ENCODE peak calls at places on chromosomes 4 and X, in ten cellular contexts. V is foreskin fibroblast, Z is spleen, F is nephron progenitor cell, I is mesothelial cell of epicardium, J is cardiac fibroblast, W is SK-N-SH, S is BJ, P is chondrocyte, B is ovary. E is an unnamed sample.

GRCh38 chrX:13994104-13994503 is 35.6 kb downstream of the GEMIN8 start:
- DNase-seq in W (no peak), J (no peak), B (no peak), P (no peak), S (no peak), Z (no peak), F (no peak), V (no peak), I (no peak), E (no peak)

GRCh38 chrX:8235026-8235425 is 64.0 kb upstream of the VCX2 start:
- DNase-seq in W (no peak), B (no peak), Z (no peak), F (no peak), S (no peak), P (no peak), I (no peak), J (peak; percentile 10), V (no peak), E (no peak)

GRCh38 chr4:41124916-41125548 is 89.3 kb downstream of the APBB2 start:
- DNase-seq in S (no peak), P (no peak), J (no peak), W (no peak), V (no peak), Z (no peak), F (no peak), B (no peak), I (no peak), E (no peak)

GRCh38 chrX:2511326-2511725 is 10.6 kb upstream of the DHRSX start:
- DNase-seq in W (no peak), J (no peak), I (no peak), B (no peak), V (no peak), Z (no peak), S (no peak), P (no peak), F (no peak), E (no peak)

GRCh38 chr4:162061214-162061613 is 102.6 kb downstream of the FSTL5 start:
- DNase-seq in W (no peak), J (no peak), P (no peak), Z (no peak), V (no peak), F (no peak), S (no peak), I (no peak), B (no peak), E (no peak)

GRCh38 chrX:155819966-155820491 is 61.1 kb upstream of the VAMP7 start:
- DNase-seq in B (peak; percentile 52), V (peak; percentile 61), I (peak; percentile 42), J (peak; percentile 88), P (no peak), F (peak; percentile 44), Z (no peak), S (peak; percentile 38), W (peak; percentile 49), E (peak; percentile 63)

GRCh38 chr4:51894246-51894645 is 51.3 kb downstream of the DCUN1D4 start:
- DNase-seq in B (no peak), W (no peak), P (no peak), F (no peak), J (peak; percentile 44), V (no peak), S (no peak), Z (no peak), I (no peak), E (no peak)

GRCh38 chrX:40720386-40720785 is 15.0 kb downstream of the MED14 start:
- DNase-seq in S (no peak), B (no peak), F (no peak), V (no peak), P (no peak), Z (no peak), I (no peak), J (no peak), W (no peak), E (no peak)

GRCh38 chr4:110854021-110854678 is 231.3 kb upstream of the PITX2 start:
- DNase-seq in P (no peak), V (peak; percentile 89), Z (no peak), S (no peak), J (peak; percentile 88), I (no peak), W (no peak), F (no peak), B (no peak), E (peak; percentile 45)

GRCh38 chrX:39258331-39258730 is 457.1 kb downstream of the MID1IP1 start:
- DNase-seq in J (no peak), I (no peak), F (no peak), B (no peak), V (no peak), Z (no peak), P (no peak), W (no peak), S (no peak), E (no peak)

DNA sequence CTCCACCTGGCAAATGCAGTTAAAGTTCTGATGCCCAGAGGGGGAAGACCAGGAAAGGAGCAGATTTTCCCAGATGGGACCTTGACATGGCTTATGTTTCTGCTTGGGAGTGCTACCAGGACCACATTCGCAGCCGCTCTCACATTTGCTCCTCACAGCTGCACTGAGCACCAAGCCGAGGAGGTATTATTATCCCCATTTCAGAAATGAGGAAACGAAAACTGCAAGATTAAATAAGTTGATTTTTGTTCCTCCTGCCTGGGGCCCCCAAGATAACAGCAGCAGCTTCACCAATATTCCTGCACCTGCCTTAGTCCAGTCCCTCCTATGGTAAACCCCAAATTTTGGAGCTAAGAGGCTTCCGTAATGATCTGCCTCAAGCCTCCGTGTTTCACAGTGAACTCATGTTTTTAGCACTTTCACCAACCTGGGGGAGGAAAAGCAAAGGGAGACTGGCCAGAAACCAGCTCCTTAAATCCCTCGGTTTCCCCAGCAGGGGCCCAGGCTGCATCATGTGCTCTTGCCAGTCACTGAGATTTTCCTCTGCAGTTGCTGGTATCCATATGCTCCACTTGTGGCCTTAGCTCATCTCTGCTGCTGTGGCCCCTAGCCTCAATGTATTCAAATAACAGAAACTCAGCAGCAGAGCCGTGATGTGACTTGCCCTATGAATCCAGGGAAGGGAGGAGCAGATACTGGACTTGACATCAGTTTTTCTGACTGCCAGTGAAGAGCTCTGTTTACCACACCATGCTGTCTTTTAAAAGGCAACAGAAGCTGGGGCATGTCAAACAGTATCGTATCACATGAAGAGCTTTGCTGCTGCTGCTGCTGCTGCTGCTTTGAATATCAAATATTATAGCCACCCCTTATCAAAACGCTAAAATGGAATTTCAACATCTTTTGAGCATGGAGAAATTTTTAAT is 95.5 kb upstream of the KLHL13 start:
- DNase-seq in P (no peak), J (no peak), Z (no peak), I (no peak), B (no peak), F (no peak), V (no peak), W (no peak), S (no peak), E (no peak)
- TF ChIP-seq CTCF in P (no peak), J (no peak), Z (no peak), I (no peak), B (no peak), F (no peak), V (no peak), W (no peak), S (no peak), E (no peak)

GRCh38 chrX:9466711-9467110 is 1.9 kb downstream of the TBL1X start:
- DNase-seq in V (no peak), W (no peak), J (no peak), I (no peak), S (no peak), Z (no peak), P (no peak), F (no peak), B (no peak), E (no peak)

GRCh38 chrX:9466115-9466495 is 1.2 kb downstream of the TBL1X start:
- DNase-seq in F (peak; percentile 47), Z (peak; percentile 89), I (no peak), J (peak; percentile 25), W (peak; percentile 65), B (peak; percentile 51), P (no peak), S (no peak), V (peak; percentile 23), E (no peak)

GRCh38 chrX:9465380-9466114 is 689 bp downstream of the TBL1X start:
- DNase-seq in J (peak; percentile 11), B (peak; percentile 42), F (peak; percentile 29), P (no peak), S (no peak), W (peak; percentile 50), V (peak; percentile 11), Z (peak; percentile 88), I (peak; percentile 51), E (no peak)

GRCh38 chrX:9467751-9468150 is 2.9 kb downstream of the TBL1X start:
- DNase-seq in W (no peak), Z (no peak), F (peak; percentile 22), S (no peak), J (no peak), B (no peak), P (no peak), I (no peak), V (no peak), E (no peak)

GRCh38 chrX:9467181-9467580 is 2.3 kb downstream of the TBL1X start:
- DNase-seq in W (no peak), S (no peak), J (no peak), P (no peak), F (peak; percentile 20), I (no peak), Z (no peak), V (no peak), B (no peak), E (no peak)
- TF ChIP-seq CTCF in W (no peak), S (no peak), J (no peak), P (no peak), F (no peak), I (no peak), Z (no peak), V (no peak), B (no peak), E (no peak)

DNA sequence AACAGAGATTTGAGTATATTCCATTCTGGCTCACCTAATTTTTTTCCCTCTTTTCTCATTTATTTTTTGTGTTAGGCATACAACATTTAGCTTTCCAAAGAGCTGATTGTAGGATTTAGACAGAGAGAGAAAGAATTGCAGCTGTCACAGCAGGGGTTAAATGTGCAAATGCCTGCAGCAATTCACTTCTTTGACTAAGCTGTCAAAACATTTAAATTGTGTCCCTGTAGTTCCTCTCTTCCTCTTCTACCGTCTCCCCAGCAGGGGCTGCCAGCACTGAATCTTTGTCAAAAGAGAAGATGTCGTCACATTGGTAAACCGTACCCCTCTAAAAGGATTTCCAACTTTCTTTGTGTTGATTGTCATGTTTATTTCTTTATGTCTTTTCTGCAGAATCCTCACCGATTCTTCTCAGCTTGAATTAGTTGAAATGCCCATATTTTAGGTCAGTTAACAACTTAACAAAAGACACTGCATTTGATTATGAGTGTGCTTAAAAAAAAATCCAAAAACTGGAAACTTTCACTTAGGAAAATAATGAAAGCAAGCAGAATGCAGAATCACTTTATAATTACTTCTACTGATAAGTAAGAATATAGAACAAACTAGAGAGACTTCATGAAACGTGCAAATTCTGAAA is 111.1 kb upstream of the PTPN13 start:
- DNase-seq in S (no peak), Z (no peak), B (no peak), V (no peak), P (no peak), I (no peak), F (peak; percentile 36), J (no peak), W (peak; percentile 11), E (no peak)
- TF ChIP-seq CTCF in S (peak; percentile 18), Z (no peak), B (no peak), V (no peak), P (peak; percentile 74), I (no peak), F (peak; percentile 30), J (peak; percentile 35), W (peak; percentile 25), E (peak; percentile 6)

DNA sequence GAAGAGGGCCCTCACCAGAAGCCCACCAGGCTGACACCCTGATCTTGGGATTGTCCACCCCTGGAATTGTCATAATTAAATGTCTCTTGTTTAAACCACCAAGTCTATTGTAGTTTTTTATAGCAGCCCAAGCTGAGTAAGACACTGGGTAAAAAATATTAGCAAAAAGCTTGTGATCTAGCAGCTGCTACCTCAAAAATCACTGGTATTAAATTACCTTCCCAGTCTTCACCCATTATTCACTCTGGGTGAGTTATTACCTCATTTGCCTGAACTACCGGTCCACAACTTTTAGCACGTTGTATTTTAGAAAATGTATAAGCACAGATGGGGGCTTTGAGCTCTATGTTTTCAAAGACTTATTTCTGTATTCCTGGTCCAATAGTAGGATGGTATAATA is 12.0 kb upstream of the TRIM61 start:
- DNase-seq in W (no peak), V (no peak), Z (no peak), I (no peak), J (no peak), B (no peak), P (no peak), S (no peak), F (no peak), E (no peak)
- TF ChIP-seq CTCF in W (no peak), V (no peak), Z (no peak), I (no peak), J (no peak), B (no peak), P (no peak), S (no peak), F (no peak), E (no peak)

E was measured in AG09319.